ENCODE peak calls at places on chromosomes 3 and 15, in five cellular contexts. K is sigmoid colon, H is ovary, F is heart left ventricle, J is uterus. D is an unnamed sample. For H3K9me3, the result is how much of the 10 kb centered on the place peaks cover.

GRCh38 chr15:64071931-64072765 is 21.5 kb downstream of the CIAO2A start:
- DNase-seq in K (no peak), H (no peak), F (no peak), J (no peak), D (no peak)

GRCh38 chr3:66816110-66816761 is 181.9 kb upstream of the KBTBD8 start:
- DNase-seq in K (no peak), H (no peak), F (no peak), J (no peak), D (peak)

GRCh38 chr3:52237659-52238172 is 1.2 kb downstream of the TWF2 start:
- DNase-seq in K (peak), H (peak), F (peak), J (peak), D (peak)

GRCh38 chr3:111471851-111472250 is 70.1 kb upstream of the CD96 start:
- DNase-seq in K (no peak), H (no peak), F (no peak), J (no peak), D (no peak)

GRCh38 chr15:74725241-74725774 is at the start of gene CYP1A1:
- DNase-seq in K (no peak), H (no peak), F (peak), J (no peak), D (no peak)

GRCh38 chr3:45272828-45273470 is 46.9 kb upstream of the TMEM158 start:
- DNase-seq in K (no peak), H (no peak), F (no peak), J (no peak), D (no peak)

GRCh38 chr3:154642066-154642619 is 212.2 kb upstream of the GPR149 start:
- DNase-seq in K (no peak), H (no peak), F (no peak), J (no peak), D (no peak)

GRCh38 chr3:185925353-185925752 is 12.5 kb downstream of the TRA2B start:
- DNase-seq in K (no peak), H (no peak), F (no peak), J (no peak), D (no peak)

GRCh38 chr3:110789315-110789714 is 282.3 kb upstream of the NECTIN3 start:
- DNase-seq in K (no peak), H (no peak), F (no peak), J (no peak), D (no peak)

GRCh38 chr3:142278451-142278850 is 53.1 kb upstream of the GK5 start:
- DNase-seq in K (no peak), H (no peak), F (no peak), J (no peak), D (no peak)

GRCh38 chr15:97443101-97443500 is 517.4 kb upstream of the ARRDC4 start:
- DNase-seq in K (no peak), H (no peak), F (no peak), J (no peak), D (no peak)

GRCh38 chr3:81962396-81962795 is 201.0 kb upstream of the GBE1 start:
- DNase-seq in K (no peak), H (no peak), F (no peak), J (no peak), D (no peak)

GRCh38 chr3:118782755-118783202 is 251.9 kb downstream of the IGSF11 start:
- DNase-seq in K (no peak), H (no peak), F (no peak), J (no peak), D (no peak)

GRCh38 chr3:168884353-168884903 is 779.1 kb downstream of the MECOM start:
- DNase-seq in K (no peak), H (no peak), F (peak), J (peak), D (no peak)

GRCh38 chr15:40115670-40116093 is 7.0 kb upstream of the BMF start:
- DNase-seq in K (no peak), H (no peak), F (peak), J (no peak), D (peak)

GRCh38 chr15:87672309-87672897 is 584.1 kb downstream of the NTRK3 start:
- DNase-seq in K (no peak), H (no peak), F (no peak), J (peak), D (no peak)

GRCh38 chr15:98727115-98728040 is 79.0 kb downstream of the IGF1R start:
- DNase-seq in K (peak), H (peak), F (peak), J (peak), D (peak)

GRCh38 chr3:42660131-42660715 is 6.7 kb downstream of the ZBTB47 start:
- DNase-seq in K (peak), H (no peak), F (peak), J (no peak), D (no peak)

GRCh38 chr3:79846148-79846933 is 78.5 kb upstream of the ROBO1 start:
- DNase-seq in K (no peak), H (no peak), F (no peak), J (no peak), D (no peak)

GRCh38 chr3:172839679-172840078 is 89.2 kb downstream of the ECT2 start:
- DNase-seq in K (no peak), H (no peak), F (no peak), J (no peak), D (no peak)

GRCh38 chr15:45347033-45347432 is 31.3 kb downstream of the GATM start:
- DNase-seq in K (no peak), H (no peak), F (no peak), J (no peak), D (no peak)

GRCh38 chr3:66140763-66141372 is 79.9 kb upstream of the SLC25A26 start:
- DNase-seq in K (no peak), H (no peak), F (no peak), J (no peak), D (no peak)

GRCh38 chr3:62870321-62870720 is 4.9 kb downstream of the CADPS start:
- DNase-seq in K (no peak), H (no peak), F (no peak), J (no peak), D (no peak)

GRCh38 chr3:53708001-53708621 is 138.1 kb downstream of the CHDH start:
- DNase-seq in K (no peak), H (no peak), F (no peak), J (no peak), D (no peak)

GRCh38 chr3:72418856-72419255 is 429.4 kb downstream of the SHQ1 start:
- DNase-seq in K (no peak), H (no peak), F (no peak), J (no peak), D (no peak)

GRCh38 chr15:97977734-97978133 is 17.2 kb downstream of the ARRDC4 start:
- DNase-seq in K (no peak), H (no peak), F (no peak), J (no peak), D (no peak)

GRCh38 chr3:188559856-188560255 is 405.9 kb downstream of the LPP start:
- DNase-seq in K (no peak), H (no peak), F (no peak), J (no peak), D (no peak)

GRCh38 chr3:59879033-59879655 is 829.3 kb upstream of the CFAP20DC start:
- DNase-seq in K (no peak), H (no peak), F (no peak), J (no peak), D (no peak)

GRCh38 chr3:99709686-99710085 is 71.3 kb downstream of the COL8A1 start:
- DNase-seq in K (no peak), H (no peak), F (no peak), J (no peak), D (no peak)

GRCh38 chr15:69679623-69680228 is 227.1 kb downstream of the RPLP1 start:
- DNase-seq in K (no peak), H (no peak), F (no peak), J (no peak), D (no peak)

GRCh38 chr15:74319596-74320357 is 47.7 kb downstream of the CYP11A1 start:
- DNase-seq in K (no peak), H (peak), F (peak), J (no peak), D (no peak)

GRCh38 chr3:53230041-53230621 is 25.7 kb downstream of the TKT start:
- DNase-seq in K (no peak), H (no peak), F (no peak), J (no peak), D (no peak)

GRCh38 chr3:29436612-29437313 is 155.9 kb downstream of the RBMS3 start:
- DNase-seq in K (no peak), H (no peak), F (no peak), J (no peak), D (no peak)

GRCh38 chr15:89749059-89749458 is 2.0 kb downstream of the MESP1 start:
- DNase-seq in K (peak), H (no peak), F (no peak), J (no peak), D (no peak)

GRCh38 chr15:89751748-89752147 is 699 bp upstream of the MESP1 start:
- DNase-seq in K (no peak), H (no peak), F (no peak), J (no peak), D (no peak)

GRCh38 chr15:89749526-89749925 is 1.5 kb downstream of the MESP1 start:
- DNase-seq in K (no peak), H (no peak), F (no peak), J (no peak), D (no peak)

GRCh38 chr15:89749951-89750559 is 994 bp downstream of the MESP1 start:
- DNase-seq in K (no peak), H (no peak), F (no peak), J (no peak), D (no peak)

DNA sequence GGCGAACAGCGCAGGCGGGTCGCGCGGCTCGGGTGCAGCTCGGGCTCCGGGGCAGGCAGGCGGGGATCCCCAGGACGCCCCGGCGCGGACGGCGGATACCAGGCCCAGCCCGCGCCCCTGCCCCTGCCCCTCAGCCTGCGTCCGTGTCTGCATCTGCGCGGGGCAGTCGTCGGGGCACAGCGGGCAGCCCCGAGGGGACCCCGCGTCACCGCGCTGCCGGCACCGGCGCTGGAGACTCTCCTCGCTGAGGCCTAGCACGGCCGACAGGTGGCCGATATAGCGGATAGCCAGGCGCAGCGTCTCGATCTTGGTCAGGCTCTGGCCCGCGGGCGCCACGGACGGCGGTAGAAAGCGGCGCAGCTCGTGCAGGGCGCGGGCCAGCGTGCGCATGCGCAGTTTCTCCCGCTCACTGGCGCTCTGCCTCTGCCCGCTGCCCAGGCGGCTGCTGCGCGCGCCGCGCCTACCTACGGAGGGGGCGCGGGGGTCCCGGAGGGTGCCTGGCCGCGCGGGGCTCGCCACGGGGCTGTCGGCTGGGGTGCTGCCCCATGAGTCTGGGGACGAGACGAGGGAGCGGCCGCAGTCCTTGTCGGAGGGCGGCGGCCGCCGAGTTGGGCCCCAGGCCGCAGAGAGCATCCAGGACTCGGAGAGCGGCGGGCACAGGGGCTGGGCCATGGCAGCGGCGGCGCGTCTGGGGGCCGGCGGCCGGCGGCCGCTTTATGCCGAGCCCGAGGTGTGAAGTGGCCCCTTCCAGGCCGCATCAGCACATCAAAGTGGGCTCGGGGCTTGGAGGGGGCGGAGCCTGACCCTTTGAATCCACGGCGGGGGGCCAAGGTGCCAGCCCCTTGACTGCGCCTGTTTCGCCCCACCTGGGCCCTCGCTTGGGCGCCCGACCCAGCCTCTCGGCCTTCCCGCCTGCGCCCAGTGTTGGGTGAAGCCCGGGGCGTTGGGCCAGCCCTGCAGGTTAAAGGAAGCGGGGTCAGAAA is at the start of gene MESP1:
- DNase-seq in K (peak), H (peak), F (peak), J (peak), D (peak)
- TF ChIP-seq POLR2A in K (no peak), H (peak), F (no peak), J (peak), D (peak)

DNA sequence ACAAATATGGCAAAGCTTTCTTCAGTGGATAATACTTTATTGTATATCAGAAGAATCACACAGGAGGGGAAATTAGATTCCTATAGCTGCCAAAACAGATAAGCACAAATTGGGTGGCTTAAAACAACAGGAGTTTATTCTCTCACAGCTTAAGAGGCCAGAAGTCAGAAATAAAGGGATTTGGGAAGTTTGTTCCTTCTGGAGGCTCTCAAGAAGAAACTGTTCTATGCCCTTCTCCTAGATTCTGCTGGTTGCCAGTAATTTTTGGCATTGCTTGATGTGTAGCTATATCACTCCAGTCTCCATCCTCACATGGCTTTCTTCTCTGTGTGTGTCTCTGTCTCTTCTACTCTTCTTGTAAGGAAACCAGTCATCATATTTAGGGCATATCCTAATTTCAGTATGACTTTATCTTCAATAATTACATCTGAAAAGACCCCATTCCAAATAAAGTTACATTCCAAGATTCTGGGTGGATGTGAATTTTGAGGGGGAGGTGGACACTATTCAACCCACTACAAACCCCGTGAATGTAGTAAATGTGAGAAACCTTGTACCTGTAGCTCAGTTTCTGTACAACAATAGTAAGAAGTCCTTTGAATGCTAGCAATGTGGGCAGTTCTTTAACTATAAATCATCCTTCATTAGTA is 22.2 kb upstream of the WNT7A start:
- DNase-seq in K (no peak), H (no peak), F (no peak), J (no peak), D (no peak)
- H3K9me3 ChIP-seq in K (under half), H (under half), F (half or more), J (under half), D (under half)

DNA sequence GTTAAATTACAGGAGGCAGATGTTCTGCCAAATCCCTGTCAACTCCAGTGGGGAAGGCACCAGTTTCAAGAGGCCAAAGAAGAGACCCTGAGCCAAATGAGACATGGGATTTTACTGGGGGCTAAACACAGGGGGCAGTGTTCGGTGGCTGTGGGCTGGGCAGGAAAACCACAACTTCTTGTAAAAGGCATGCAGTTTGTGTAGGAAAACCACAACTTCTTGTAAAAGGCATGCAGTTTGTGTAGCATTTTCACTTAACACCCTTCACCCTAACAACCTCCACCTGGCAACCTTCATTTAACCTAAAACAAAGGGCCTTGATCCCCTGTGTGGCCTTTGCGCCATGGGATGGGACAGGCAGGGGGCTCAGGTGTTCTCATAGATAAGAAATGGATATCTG is 61.0 kb downstream of the POLR2M start:
- DNase-seq in K (no peak), H (no peak), F (no peak), J (no peak), D (no peak)
- TF ChIP-seq CTCF in K (no peak), H (no peak), F (no peak), J (no peak), D (no peak)

DNA sequence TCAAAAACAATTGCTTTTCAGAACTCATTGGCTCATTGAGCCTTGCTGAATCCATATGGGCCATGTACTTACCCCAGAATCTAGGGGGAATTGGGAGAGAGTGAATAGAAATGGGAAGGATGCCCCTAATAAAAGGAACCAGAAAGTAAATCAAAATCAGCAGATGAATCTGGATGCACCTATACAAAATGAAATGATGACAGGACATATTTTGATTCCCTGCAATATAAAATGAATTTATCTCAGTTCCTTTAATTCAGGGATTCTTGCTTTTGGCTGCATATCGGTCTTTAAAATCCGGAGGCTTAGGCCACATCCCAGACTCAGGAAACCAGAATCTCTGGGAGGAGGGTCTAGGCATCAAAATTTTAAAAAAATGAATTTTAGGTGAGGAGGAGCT is 107.7 kb upstream of the NEO1 start:
- DNase-seq in K (no peak), H (no peak), F (no peak), J (no peak), D (no peak)
- TF ChIP-seq POLR2A in K (no peak), H (no peak), F (no peak), J (no peak), D (no peak)

DNA sequence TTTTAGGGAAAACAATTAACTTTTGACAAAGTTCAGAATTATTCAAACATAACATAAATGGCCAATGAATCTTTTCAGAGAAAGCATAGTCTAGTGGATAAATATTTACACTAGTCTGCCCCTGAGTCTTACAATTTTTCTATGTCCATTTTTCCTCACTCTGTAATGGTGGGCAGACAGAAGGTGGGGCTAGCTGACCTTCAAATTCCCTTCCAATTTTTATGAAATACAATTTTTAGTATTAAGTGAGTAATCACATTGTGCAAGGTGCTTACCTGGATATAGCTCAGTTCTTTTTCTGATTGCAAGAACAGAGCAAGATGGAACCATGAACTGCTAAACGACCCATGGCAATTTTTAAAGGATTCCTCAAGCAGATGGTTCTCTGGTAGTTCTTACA is 441.7 kb upstream of the NR2F2 start:
- DNase-seq in K (no peak), H (no peak), F (no peak), J (no peak), D (no peak)
- H3K9me3 ChIP-seq in K (under half), H (under half), F (under half), J (under half), D (under half)

GRCh38 chr3:38646630-38647029 is 2.9 kb downstream of the SCN5A start:
- DNase-seq in K (peak), H (no peak), F (peak), J (no peak), D (no peak)
- TF ChIP-seq CTCF in K (no peak), H (no peak), F (no peak), J (no peak), D (no peak)

GRCh38 chr3:170740726-170741591 is 129.0 kb downstream of the RPL22L1 start:
- DNase-seq in K (peak), H (peak), F (no peak), J (peak), D (peak)

GRCh38 chr3:170749185-170749584 is 120.8 kb downstream of the RPL22L1 start:
- DNase-seq in K (no peak), H (no peak), F (no peak), J (no peak), D (no peak)

GRCh38 chr3:170746175-170746942 is 123.6 kb downstream of the RPL22L1 start:
- DNase-seq in K (no peak), H (no peak), F (no peak), J (no peak), D (no peak)

GRCh38 chr3:170741756-170742530 is 128.1 kb downstream of the RPL22L1 start:
- DNase-seq in K (no peak), H (no peak), F (no peak), J (no peak), D (no peak)

DNA sequence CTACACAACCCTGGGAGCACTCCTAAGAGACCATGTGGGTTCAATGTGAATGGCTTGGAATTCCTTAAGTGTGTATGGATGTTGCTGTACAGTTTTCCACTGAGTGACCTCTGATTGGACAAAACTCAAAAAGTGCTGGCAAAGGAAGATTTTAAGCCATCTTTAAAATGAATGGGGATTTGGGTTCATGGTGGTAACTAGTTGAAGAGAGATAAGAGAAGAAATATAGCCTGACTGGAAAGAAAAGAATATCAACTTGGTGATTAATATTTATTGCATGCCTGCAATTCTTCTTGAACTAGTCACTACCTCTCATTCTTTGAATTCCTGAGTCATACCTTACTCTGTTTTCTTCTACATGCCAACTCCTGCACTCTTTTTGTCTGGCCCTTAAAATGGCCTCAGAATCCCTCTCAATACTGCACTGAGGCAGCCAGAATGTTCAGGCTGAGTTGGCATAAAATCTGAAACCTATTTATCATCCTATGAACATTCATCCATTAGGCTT is 124.7 kb downstream of the RPL22L1 start:
- DNase-seq in K (no peak), H (no peak), F (no peak), J (no peak), D (no peak)
- TF ChIP-seq POLR2A in K (no peak), H (no peak), F (no peak), J (no peak), D (no peak)

GRCh38 chr3:49213541-49213943 is 42.1 kb downstream of the KLHDC8B start:
- DNase-seq in K (no peak), H (no peak), F (no peak), J (no peak), D (no peak)

GRCh38 chr3:49213998-49214397 is 42.6 kb downstream of the KLHDC8B start:
- DNase-seq in K (no peak), H (no peak), F (no peak), J (no peak), D (no peak)

GRCh38 chr3:49222002-49222401 is 50.6 kb downstream of the KLHDC8B start:
- DNase-seq in K (no peak), H (no peak), F (no peak), J (no peak), D (no peak)

GRCh38 chr3:49219132-49219531 is 47.7 kb downstream of the KLHDC8B start:
- DNase-seq in K (no peak), H (no peak), F (no peak), J (no peak), D (no peak)

GRCh38 chr3:49217688-49218470 is 46.5 kb downstream of the KLHDC8B start:
- DNase-seq in K (peak), H (peak), F (peak), J (peak), D (no peak)
- H3K9me3 ChIP-seq in K (under half), H (under half), F (under half), J (under half), D (under half)